ENCODE peak calls at places on chromosome 19, in five cellular contexts. U, W, B, K and D are unnamed samples.

GRCh38 chr19:13215572-13216380 is 65.6 kb downstream of the IER2 start:
- DNase-seq in U (no peak), W (no peak), B (no peak), K (no peak), D (no peak)

GRCh38 chr19:40284501-40285352 is at the start of gene AKT2:
- DNase-seq in U (peak), W (peak), B (peak), K (peak), D (peak)

GRCh38 chr19:52343548-52343947 is 7.5 kb downstream of the ZNF610 start:
- DNase-seq in U (peak), W (no peak), B (peak), K (peak), D (peak)

GRCh38 chr19:46495789-46496099 is at the start of gene PNMA8B:
- DNase-seq in U (peak), W (no peak), B (peak), K (no peak), D (peak)

GRCh38 chr19:42455621-42456081 is 12.9 kb upstream of the CXCL17 start:
- DNase-seq in U (no peak), W (no peak), B (no peak), K (no peak), D (no peak)

GRCh38 chr19:1255186-1256161 is 7.1 kb downstream of the MIDN start:
- DNase-seq in U (no peak), W (no peak), B (no peak), K (no peak), D (no peak)

GRCh38 chr19:11286312-11286974 is 9.5 kb upstream of the TSPAN16 start:
- DNase-seq in U (no peak), W (no peak), B (peak), K (no peak), D (no peak)

GRCh38 chr19:6465006-6465405 is 935 bp downstream of the CRB3 start:
- DNase-seq in U (no peak), W (no peak), B (no peak), K (peak), D (no peak)

GRCh38 chr19:1672038-1672768 is 19.8 kb upstream of the TCF3 start:
- DNase-seq in U (peak), W (no peak), B (no peak), K (no peak), D (no peak)

GRCh38 chr19:33396701-33397535 is 23.4 kb downstream of the CEBPG start:
- DNase-seq in U (no peak), W (no peak), B (peak), K (no peak), D (peak)

GRCh38 chr19:55552620-55553019 is 7.3 kb upstream of the SBK3 start:
- DNase-seq in U (no peak), W (no peak), B (no peak), K (no peak), D (no peak)

GRCh38 chr19:56403764-56404704 is at the start of gene ZNF583:
- DNase-seq in U (peak), W (peak), B (peak), K (peak), D (peak)

GRCh38 chr19:51480590-51480989 is 2.3 kb downstream of the CEACAM18 start:
- DNase-seq in U (no peak), W (no peak), B (no peak), K (no peak), D (peak)

GRCh38 chr19:34260771-34261173 is 6.4 kb downstream of the GARRE1 start:
- DNase-seq in U (no peak), W (no peak), B (no peak), K (no peak), D (no peak)

GRCh38 chr19:51576850-51577249 is 5.8 kb downstream of the ZNF175 start:
- DNase-seq in U (no peak), W (no peak), B (no peak), K (no peak), D (no peak)

GRCh38 chr19:3852614-3853254 is 16.1 kb downstream of the ZFR2 start:
- DNase-seq in U (peak), W (no peak), B (no peak), K (peak), D (no peak)

GRCh38 chr19:9445037-9445436 is 9.7 kb upstream of the ZNF266 start:
- DNase-seq in U (no peak), W (no peak), B (no peak), K (no peak), D (no peak)

GRCh38 chr19:5060591-5061339 is 91.9 kb downstream of the KDM4B start:
- DNase-seq in U (no peak), W (no peak), B (no peak), K (no peak), D (no peak)

GRCh38 chr19:18939922-18940775 is 868 bp downstream of the HOMER3 start:
- DNase-seq in U (no peak), W (no peak), B (peak), K (peak), D (peak)